ENCODE peak calls at places on chromosomes 5 and 9, in five cellular contexts. P is WERI-Rb-1; H is stimulated activated CD4-positive, alpha-beta T cell treated with anti-CD3 and anti-CD28 coated beads, Interleukin-2, amount 100 ng/mL, for 48 hours; I is T-helper 2 cell; A is mesothelial cell of epicardium. Q is an unnamed sample.
A peak's percentile ranks its signal among the peaks of the same experiment; 100 is the strongest.

GRCh38 chr5:149228610-149229297 is 42.9 kb upstream of the AFAP1L1 start:
- DNase-seq in P (no peak), H (no peak), I (no peak), A (no peak), Q (no peak)

GRCh38 chr9:37036237-37037136 is 2.4 kb upstream of the PAX5 start:
- DNase-seq in P (no peak), H (no peak), I (no peak), A (no peak), Q (no peak)

GRCh38 chr9:98811051-98811650 is 3.7 kb downstream of the GALNT12 start:
- DNase-seq in P (no peak), H (no peak), I (no peak), A (no peak), Q (no peak)

GRCh38 chr9:137734181-137734580 is 115.4 kb downstream of the EHMT1 start:
- DNase-seq in P (no peak), H (no peak), I (no peak), A (no peak), Q (no peak)

GRCh38 chr9:79799691-79800345 is 228.1 kb downstream of the TLE4 start:
- DNase-seq in P (no peak), H (no peak), I (no peak), A (no peak), Q (no peak)

GRCh38 chr5:96254980-96255681 is 177.9 kb downstream of the PCSK1 start:
- DNase-seq in P (no peak), H (no peak), I (no peak), A (no peak), Q (no peak)

GRCh38 chr9:74777136-74777879 is 110.4 kb downstream of the TRPM6 start:
- DNase-seq in P (peak; percentile 54), H (peak; percentile 64), I (peak; percentile 7), A (peak; percentile 42), Q (no peak)

GRCh38 chr5:36177715-36178556 is 26.0 kb downstream of the SKP2 start:
- DNase-seq in P (peak; percentile 16), H (no peak), I (no peak), A (no peak), Q (no peak)

GRCh38 chr9:130990362-130991226 is 18.4 kb upstream of the LAMC3 start:
- DNase-seq in P (no peak), H (no peak), I (no peak), A (no peak), Q (no peak)

GRCh38 chr5:64854855-64855254 is 86.1 kb downstream of the CWC27 start:
- DNase-seq in P (no peak), H (no peak), I (no peak), A (no peak), Q (no peak)

Q was measured in D721Med.